ENCODE peak calls at places on chromosomes 5 and 9, in nine cellular contexts. T is kidney tubule cell, L is NB4, H is ACHN, Z is IMR-90, B is stomach, F is left cardiac atrium, J is iris pigment epithelial cell, N is globus pallidus. O is an unnamed sample.

GRCh38 chr9:101991926-101992325 is 253.5 kb upstream of the GRIN3A start:
- DNase-seq in T (no peak), L (no peak), H (no peak), Z (no peak), B (no peak), F (no peak), J (no peak), N (no peak), O (no peak)

GRCh38 chr5:102312586-102312985 is 16.5 kb upstream of the SLCO4C1 start:
- DNase-seq in T (peak), L (peak), H (peak), Z (no peak), B (no peak), F (no peak), J (peak), N (no peak), O (peak)

GRCh38 chr9:77915744-77916143 is 115.9 kb downstream of the GNAQ start:
- DNase-seq in T (no peak), L (no peak), H (no peak), Z (no peak), B (no peak), F (no peak), J (no peak), N (no peak), O (no peak)

GRCh38 chr5:76175821-76176403 is 92.7 kb downstream of the SV2C start:
- DNase-seq in T (no peak), L (peak), H (no peak), Z (no peak), B (no peak), F (no peak), J (no peak), N (no peak), O (no peak)

GRCh38 chr9:2390028-2390427 is 231.6 kb upstream of the VLDLR start:
- DNase-seq in T (peak), L (no peak), H (no peak), Z (no peak), B (no peak), F (no peak), J (no peak), N (no peak), O (peak)

GRCh38 chr5:125835293-125836172 is 587.7 kb upstream of the GRAMD2B start:
- DNase-seq in T (peak), L (peak), H (peak), Z (peak), B (peak), F (peak), J (peak), N (peak), O (peak)

GRCh38 chr5:95673076-95673475 is 9.7 kb downstream of the SPATA9 start:
- DNase-seq in T (peak), L (peak), H (no peak), Z (peak), B (no peak), F (no peak), J (peak), N (no peak), O (peak)

GRCh38 chr5:107704686-107705389 is 34.1 kb upstream of the EFNA5 start:
- DNase-seq in T (no peak), L (no peak), H (no peak), Z (no peak), B (no peak), F (no peak), J (peak), N (no peak), O (no peak)

GRCh38 chr9:79104951-79105350 is 466.8 kb upstream of the TLE4 start:
- DNase-seq in T (no peak), L (no peak), H (no peak), Z (no peak), B (no peak), F (no peak), J (no peak), N (no peak), O (no peak)

GRCh38 chr5:106418196-106418595 is 1252.5 kb downstream of the EFNA5 start:
- DNase-seq in T (no peak), L (no peak), H (no peak), Z (peak), B (no peak), F (no peak), J (peak), N (no peak), O (no peak)

GRCh38 chr5:170523129-170523497 is 19.3 kb downstream of the KCNIP1 start:
- DNase-seq in T (peak), L (no peak), H (no peak), Z (no peak), B (no peak), F (no peak), J (no peak), N (peak), O (no peak)

GRCh38 chr5:142551242-142552067 is 134.4 kb downstream of the FGF1 start:
- DNase-seq in T (peak), L (no peak), H (no peak), Z (peak), B (no peak), F (peak), J (peak), N (no peak), O (peak)

GRCh38 chr9:116344416-116344815 is 190.8 kb downstream of the PAPPA start:
- DNase-seq in T (no peak), L (no peak), H (no peak), Z (no peak), B (no peak), F (no peak), J (no peak), N (no peak), O (no peak)

GRCh38 chr5:36392818-36393217 is 91.1 kb upstream of the RANBP3L start:
- DNase-seq in T (no peak), L (no peak), H (no peak), Z (peak), B (no peak), F (no peak), J (peak), N (no peak), O (peak)

GRCh38 chr9:131807131-131807990 is 67.5 kb upstream of the RAPGEF1 start:
- DNase-seq in T (no peak), L (no peak), H (no peak), Z (no peak), B (no peak), F (no peak), J (no peak), N (no peak), O (no peak)

GRCh38 chr9:122144006-122144405 is 15.6 kb downstream of the NDUFA8 start:
- DNase-seq in T (no peak), L (no peak), H (no peak), Z (no peak), B (no peak), F (no peak), J (no peak), N (no peak), O (no peak)

GRCh38 chr5:166379515-166379914 is 1911.9 kb upstream of the WWC1 start:
- DNase-seq in T (no peak), L (no peak), H (no peak), Z (no peak), B (no peak), F (no peak), J (no peak), N (no peak), O (no peak)

O was measured in EH.